ENCODE peak calls at places on chromosomes 7 and 10, in nine cellular contexts. D is fibroblast of lung, Z is HCT116, G is neural progenitor cell, H is MM.1S, P is PC-3, A is H1, Y is astrocyte, M is mammary epithelial cell. L is an unnamed sample.

GRCh38 chr10:131776496-131776895 is 124.3 kb upstream of the PPP2R2D start:
- DNase-seq in D (no peak), Z (no peak), G (no peak), H (no peak), P (no peak), A (no peak), Y (no peak), M (no peak), L (no peak)

GRCh38 chr7:119482209-119482608 is 790.8 kb upstream of the KCND2 start:
- DNase-seq in D (peak), Z (peak), G (peak), H (peak), P (peak), A (peak), Y (no peak), M (peak), L (peak)

GRCh38 chr10:70378122-70378521 is 4.3 kb downstream of the LRRC20 start:
- DNase-seq in D (peak), Z (peak), G (no peak), H (no peak), P (peak), A (no peak), Y (peak), M (peak), L (no peak)

GRCh38 chr10:78455873-78456272 is 422.2 kb downstream of the RPS24 start:
- DNase-seq in D (no peak), Z (no peak), G (no peak), H (no peak), P (no peak), A (no peak), Y (no peak), M (no peak), L (no peak)

GRCh38 chr7:43558071-43558470 is 24.8 kb upstream of the STK17A start:
- DNase-seq in D (no peak), Z (no peak), G (no peak), H (no peak), P (peak), A (no peak), Y (no peak), M (no peak), L (no peak)

GRCh38 chr10:22849077-22849810 is 78.6 kb upstream of the ARMC3 start:
- DNase-seq in D (peak), Z (no peak), G (no peak), H (no peak), P (no peak), A (no peak), Y (peak), M (peak), L (no peak)

GRCh38 chr7:128453836-128454804 is 1.6 kb upstream of the HILPDA start:
- DNase-seq in D (peak), Z (no peak), G (peak), H (no peak), P (no peak), A (no peak), Y (peak), M (no peak), L (no peak)

GRCh38 chr10:36171546-36171945 is 529.5 kb upstream of the FZD8 start:
- DNase-seq in D (no peak), Z (no peak), G (peak), H (no peak), P (peak), A (no peak), Y (no peak), M (peak), L (no peak)

GRCh38 chr7:5557920-5558401 is 134.3 kb upstream of the TNRC18 start:
- DNase-seq in D (peak), Z (no peak), G (no peak), H (peak), P (no peak), A (no peak), Y (no peak), M (peak), L (no peak)

GRCh38 chr10:89475567-89475966 is 59.8 kb downstream of the SLC16A12 start:
- DNase-seq in D (peak), Z (no peak), G (no peak), H (no peak), P (no peak), A (no peak), Y (peak), M (no peak), L (no peak)

GRCh38 chr7:81769891-81770818 is at the start of gene HGF:
- DNase-seq in D (peak), Z (no peak), G (peak), H (no peak), P (peak), A (no peak), Y (peak), M (no peak), L (no peak)

GRCh38 chr7:156105337-156106106 is 293.3 kb upstream of the SHH start:
- DNase-seq in D (no peak), Z (no peak), G (no peak), H (no peak), P (no peak), A (no peak), Y (no peak), M (no peak), L (no peak)

GRCh38 chr7:100949227-100949930 is at the start of gene MUC3A:
- DNase-seq in D (no peak), Z (no peak), G (no peak), H (no peak), P (no peak), A (no peak), Y (no peak), M (no peak), L (no peak)

GRCh38 chr10:3068968-3069737 is 1.8 kb downstream of the PFKP start:
- DNase-seq in D (peak), Z (no peak), G (peak), H (no peak), P (no peak), A (no peak), Y (no peak), M (no peak), L (no peak)

GRCh38 chr10:33199731-33200130 is 134.7 kb downstream of the NRP1 start:
- DNase-seq in D (no peak), Z (no peak), G (no peak), H (no peak), P (peak), A (no peak), Y (no peak), M (no peak), L (no peak)

GRCh38 chr7:37942934-37943610 is 22.6 kb downstream of the EPDR1 start:
- DNase-seq in D (peak), Z (no peak), G (peak), H (no peak), P (no peak), A (no peak), Y (peak), M (peak), L (no peak)

GRCh38 chr10:82288461-82288881 is 413.5 kb downstream of the NRG3 start:
- DNase-seq in D (no peak), Z (no peak), G (no peak), H (no peak), P (no peak), A (no peak), Y (peak), M (peak), L (no peak)

GRCh38 chr10:112161757-112162518 is 21.6 kb downstream of the GPAM start:
- DNase-seq in D (no peak), Z (no peak), G (no peak), H (no peak), P (no peak), A (no peak), Y (no peak), M (no peak), L (no peak)

GRCh38 chr10:100878291-100878910 is 34.4 kb upstream of the SLF2 start:
- DNase-seq in D (peak), Z (peak), G (peak), H (peak), P (peak), A (peak), Y (peak), M (peak), L (no peak)

GRCh38 chr10:128054163-128054970 is 71.9 kb downstream of the MKI67 start:
- DNase-seq in D (no peak), Z (no peak), G (no peak), H (no peak), P (no peak), A (no peak), Y (no peak), M (peak), L (no peak)

GRCh38 chr10:119658274-119658673 is 7.1 kb downstream of the BAG3 start:
- DNase-seq in D (peak), Z (peak), G (peak), H (no peak), P (peak), A (peak), Y (peak), M (peak), L (no peak)

GRCh38 chr10:27819781-27820531 is 74.3 kb upstream of the MKX start:
- DNase-seq in D (peak), Z (no peak), G (no peak), H (no peak), P (peak), A (no peak), Y (peak), M (peak), L (no peak)

GRCh38 chr7:4006687-4007086 is 675.4 kb upstream of the FOXK1 start:
- DNase-seq in D (no peak), Z (no peak), G (peak), H (no peak), P (no peak), A (no peak), Y (no peak), M (peak), L (no peak)

GRCh38 chr7:156652886-156653568 is 12.5 kb downstream of the RNF32 start:
- DNase-seq in D (no peak), Z (no peak), G (no peak), H (no peak), P (peak), A (no peak), Y (no peak), M (peak), L (no peak)

GRCh38 chr10:86861351-86861750 is 96.1 kb downstream of the MMRN2 start:
- DNase-seq in D (no peak), Z (no peak), G (no peak), H (no peak), P (no peak), A (no peak), Y (no peak), M (no peak), L (no peak)

GRCh38 chr7:25496394-25497103 is 268.3 kb upstream of the NPVF start:
- DNase-seq in D (no peak), Z (no peak), G (no peak), H (no peak), P (no peak), A (no peak), Y (no peak), M (no peak), L (no peak)

GRCh38 chr10:5476918-5477525 is 22.3 kb downstream of the CALML5 start:
- DNase-seq in D (no peak), Z (no peak), G (peak), H (no peak), P (no peak), A (no peak), Y (no peak), M (no peak), L (no peak)

GRCh38 chr10:7102084-7102483 is 308.8 kb downstream of the SFMBT2 start:
- DNase-seq in D (peak), Z (no peak), G (no peak), H (no peak), P (no peak), A (no peak), Y (no peak), M (no peak), L (no peak)

GRCh38 chr7:133044722-133045473 is 37.0 kb downstream of the CHCHD3 start:
- DNase-seq in D (no peak), Z (no peak), G (peak), H (no peak), P (no peak), A (peak), Y (no peak), M (no peak), L (no peak)

GRCh38 chr10:48606530-48607355 is 1.9 kb upstream of the ARHGAP22 start:
- DNase-seq in D (peak), Z (no peak), G (no peak), H (no peak), P (peak), A (no peak), Y (peak), M (peak), L (no peak)

GRCh38 chr10:110544958-110545537 is 22.4 kb upstream of the SMC3 start:
- DNase-seq in D (peak), Z (no peak), G (no peak), H (no peak), P (no peak), A (no peak), Y (peak), M (no peak), L (no peak)

GRCh38 chr7:121180436-121181063 is 148.2 kb upstream of the WNT16 start:
- DNase-seq in D (no peak), Z (no peak), G (no peak), H (no peak), P (no peak), A (no peak), Y (no peak), M (no peak), L (no peak)

GRCh38 chr10:42781893-42782445 is 626 bp upstream of the BMS1 start:
- DNase-seq in D (no peak), Z (no peak), G (no peak), H (no peak), P (no peak), A (no peak), Y (no peak), M (no peak), L (no peak)

GRCh38 chr10:93854985-93855384 is 38.8 kb upstream of the SLC35G1 start:
- DNase-seq in D (no peak), Z (no peak), G (no peak), H (no peak), P (no peak), A (no peak), Y (no peak), M (no peak), L (no peak)
- H3K27ac ChIP-seq in D (no peak), Z (no peak), G (no peak), H (no peak), P (no peak), A (no peak), Y (no peak), M (no peak), L (no peak)

DNA sequence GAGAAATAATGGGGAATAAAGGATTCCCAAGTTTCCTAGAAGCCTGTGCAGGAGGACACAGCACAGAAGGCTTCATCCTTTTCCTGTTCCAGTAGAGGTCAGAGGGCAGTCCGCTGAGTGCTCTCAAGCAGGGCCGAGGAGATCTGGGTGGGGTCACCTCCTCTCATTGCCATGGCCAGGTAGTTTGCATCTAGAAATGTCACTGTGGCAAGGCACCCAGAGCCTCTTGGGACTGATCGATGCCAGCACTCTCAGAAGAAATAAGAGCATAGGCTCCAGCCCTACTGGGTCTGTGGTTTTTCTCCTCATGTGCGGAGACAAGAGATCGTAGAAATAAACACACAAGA is 7.9 kb downstream of the NUB1 start:
- DNase-seq in D (no peak), Z (no peak), G (no peak), H (no peak), P (no peak), A (no peak), Y (no peak), M (no peak), L (no peak)
- H3K9ac ChIP-seq in D (no peak), Z (no peak), G (no peak), H (peak), P (no peak), A (no peak), Y (no peak), M (no peak), L (no peak)

GRCh38 chr7:96075510-96076349 is 246.2 kb downstream of the SLC25A13 start:
- DNase-seq in D (peak), Z (peak), G (peak), H (peak), P (peak), A (no peak), Y (peak), M (peak), L (no peak)
- TF ChIP-seq EZH2 in D (no peak), Z (no peak), G (no peak), H (no peak), P (no peak), A (peak), Y (no peak), M (no peak), L (no peak)

DNA sequence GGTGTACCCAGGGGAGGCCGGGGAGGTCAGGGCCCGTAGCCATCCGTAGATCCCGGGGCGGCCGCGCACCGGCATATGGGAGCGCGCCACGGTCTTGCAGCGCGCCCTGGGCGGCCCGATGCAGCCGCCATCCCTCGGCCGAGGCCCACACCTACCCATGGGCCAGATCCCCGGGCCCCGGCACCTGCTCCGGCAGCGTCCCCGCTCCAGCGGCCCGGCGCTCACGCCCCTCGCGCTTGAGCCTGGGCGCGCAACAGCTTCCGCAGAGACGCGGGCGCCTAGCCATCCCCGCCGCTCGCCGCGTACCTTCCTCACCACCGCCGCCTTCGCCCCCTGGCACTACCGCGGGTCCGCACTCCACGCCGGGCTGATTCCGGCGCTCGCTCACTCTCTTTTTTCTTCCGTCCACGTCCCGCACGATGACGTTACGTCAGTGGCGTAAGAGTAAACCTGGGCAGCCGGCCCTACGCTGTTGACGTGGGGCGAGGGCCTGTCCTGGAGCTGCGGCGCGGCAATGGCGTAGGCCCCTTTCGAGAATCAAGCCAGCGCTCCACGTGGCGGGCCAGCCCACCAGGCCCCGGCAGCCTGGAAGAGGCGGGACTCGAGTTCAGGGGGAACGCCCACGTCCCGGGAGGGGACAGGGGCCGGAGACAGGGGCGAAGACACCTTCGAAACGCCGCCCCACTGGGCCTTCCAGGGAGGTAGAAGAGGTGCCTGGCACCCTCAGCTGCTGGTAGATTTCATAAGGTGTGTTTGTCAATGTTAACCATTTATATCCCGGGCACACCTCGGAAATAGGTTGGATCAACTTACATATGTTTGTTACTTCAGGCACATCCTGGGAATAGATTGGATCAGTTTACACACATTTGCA is at the start of gene ALDH18A1:
- DNase-seq in D (peak), Z (peak), G (peak), H (peak), P (peak), A (peak), Y (peak), M (peak), L (peak)
- H3K27ac ChIP-seq in D (peak), Z (peak), G (no peak), H (peak), P (no peak), A (no peak), Y (peak), M (peak), L (no peak)

GRCh38 chr7:145753004-145753403 is 363.6 kb upstream of the CNTNAP2 start:
- DNase-seq in D (no peak), Z (no peak), G (no peak), H (no peak), P (no peak), A (no peak), Y (no peak), M (no peak), L (no peak)
- H3K9ac ChIP-seq in D (no peak), Z (no peak), G (no peak), H (no peak), P (no peak), A (no peak), Y (no peak), M (no peak), L (no peak)

DNA sequence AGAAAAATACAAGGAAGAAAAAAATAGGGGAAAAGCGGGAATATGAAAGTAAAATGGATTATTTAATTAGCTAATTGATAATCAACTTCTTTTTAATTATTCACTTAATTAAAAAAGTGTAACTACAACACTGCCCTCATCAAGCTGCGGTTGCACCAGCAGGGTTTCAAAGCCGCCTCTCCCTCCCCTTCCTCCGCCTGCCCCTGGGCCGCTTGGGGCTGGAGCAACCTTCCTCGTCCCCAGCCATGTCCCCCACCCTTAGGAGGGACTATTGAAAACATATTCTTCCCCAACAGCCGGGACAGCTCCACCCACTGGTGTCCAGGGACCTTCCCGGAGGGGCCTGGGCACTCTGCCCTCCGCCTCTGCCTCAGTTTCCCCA is 15.4 kb downstream of the UNCX start:
- DNase-seq in D (no peak), Z (no peak), G (peak), H (no peak), P (no peak), A (no peak), Y (no peak), M (no peak), L (no peak)
- TF ChIP-seq EZH2 in D (no peak), Z (no peak), G (no peak), H (no peak), P (no peak), A (no peak), Y (peak), M (no peak), L (no peak)

GRCh38 chr10:113991091-113991860 is 52.4 kb upstream of the ADRB1 start:
- DNase-seq in D (no peak), Z (no peak), G (no peak), H (peak), P (no peak), A (no peak), Y (peak), M (no peak), L (no peak)

GRCh38 chr10:113987156-113987555 is 56.5 kb upstream of the ADRB1 start:
- DNase-seq in D (no peak), Z (no peak), G (no peak), H (no peak), P (no peak), A (no peak), Y (no peak), M (no peak), L (no peak)

GRCh38 chr10:113986316-113986715 is 57.4 kb upstream of the ADRB1 start:
- DNase-seq in D (no peak), Z (no peak), G (no peak), H (no peak), P (no peak), A (no peak), Y (no peak), M (no peak), L (no peak)

GRCh38 chr10:113987805-113988204 is 55.9 kb upstream of the ADRB1 start:
- DNase-seq in D (peak), Z (no peak), G (no peak), H (no peak), P (peak), A (no peak), Y (no peak), M (peak), L (no peak)

GRCh38 chr10:113988535-113988934 is 55.1 kb upstream of the ADRB1 start:
- DNase-seq in D (no peak), Z (no peak), G (no peak), H (no peak), P (no peak), A (no peak), Y (no peak), M (no peak), L (no peak)
- H3K27ac ChIP-seq in D (no peak), Z (no peak), G (no peak), H (no peak), P (no peak), A (no peak), Y (no peak), M (no peak), L (no peak)

GRCh38 chr10:44958196-44958896 is 1.3 kb upstream of the RASSF4 start:
- DNase-seq in D (no peak), Z (no peak), G (no peak), H (no peak), P (peak), A (no peak), Y (peak), M (peak), L (no peak)
- H3K9ac ChIP-seq in D (no peak), Z (peak), G (peak), H (peak), P (peak), A (no peak), Y (peak), M (no peak), L (no peak)